ENCODE peak calls at places on chromosomes 12 and 14, in seven cellular contexts. T, S, I, H, W, B and E are unnamed samples. For H3K36me3, the result is how much of the 10 kb centered on the place peaks cover.

GRCh38 chr12:7042847-7043246 is 17.7 kb upstream of the C1S start:
- DNase-seq in T (peak), B (no peak), W (no peak), H (peak), I (no peak), S (no peak), E (peak)

GRCh38 chr12:8035440-8036010 is 3.0 kb downstream of the FOXJ2 start:
- DNase-seq in H (peak), W (no peak), S (no peak), T (no peak), I (no peak), B (no peak), E (no peak)

GRCh38 chr14:99041820-99042174 is 230.2 kb downstream of the BCL11B start:
- DNase-seq in S (no peak), H (no peak), B (no peak), I (no peak), W (no peak), T (no peak), E (no peak)

GRCh38 chr14:69105326-69105725 is 47.6 kb downstream of the DCAF5 start:
- DNase-seq in I (no peak), W (no peak), B (no peak), H (peak), S (no peak), T (peak), E (peak)

GRCh38 chr14:98782062-98782461 is 489.9 kb downstream of the BCL11B start:
- DNase-seq in S (no peak), I (no peak), B (no peak), W (no peak), T (no peak), H (no peak), E (no peak)

GRCh38 chr12:102961488-102961801 is 4.0 kb downstream of the ASCL1 start:
- DNase-seq in W (no peak), I (no peak), T (no peak), S (no peak), H (no peak), B (no peak), E (no peak)

GRCh38 chr12:6452908-6453630 is 1.2 kb downstream of the TAPBPL start:
- DNase-seq in I (no peak), T (no peak), H (no peak), B (peak), S (no peak), W (no peak), E (no peak)

GRCh38 chr12:32198555-32198954 is 91.9 kb downstream of the BICD1 start:
- DNase-seq in W (no peak), I (no peak), T (peak), B (no peak), H (peak), S (no peak), E (peak)

GRCh38 chr12:5973461-5974115 is 28.5 kb upstream of the ANO2 start:
- DNase-seq in S (no peak), T (no peak), I (no peak), B (no peak), W (no peak), H (no peak), E (no peak)

GRCh38 chr12:104864668-104865067 is 93.4 kb downstream of the SLC41A2 start:
- DNase-seq in I (no peak), B (no peak), W (no peak), H (peak), T (no peak), S (no peak), E (no peak)

GRCh38 chr12:6425588-6426531 is 18.9 kb upstream of the CD27 start:
- DNase-seq in B (no peak), W (no peak), I (no peak), H (peak), T (no peak), S (no peak), E (no peak)

GRCh38 chr12:7075518-7075917 is 15.0 kb downstream of the C1S start:
- DNase-seq in I (no peak), S (no peak), W (no peak), B (no peak), H (no peak), T (no peak), E (no peak)

GRCh38 chr12:113005759-113006158 is 27.4 kb downstream of the OAS2 start:
- DNase-seq in W (no peak), T (peak), B (no peak), H (no peak), I (no peak), S (peak), E (no peak)

GRCh38 chr14:72745546-72745945 is 148.4 kb downstream of the DPF3 start:
- DNase-seq in S (no peak), H (peak), I (no peak), B (no peak), T (no peak), W (no peak), E (peak)

GRCh38 chr14:78950654-78951053 is 780.5 kb downstream of the NRXN3 start:
- DNase-seq in I (no peak), B (no peak), W (no peak), S (no peak), H (peak), T (no peak), E (peak)

GRCh38 chr12:25123126-25123525 is 71.8 kb downstream of the DNAI7 start:
- DNase-seq in T (no peak), B (no peak), S (no peak), I (no peak), W (no peak), H (no peak), E (no peak)

GRCh38 chr14:87617079-87617478 is 375.9 kb downstream of the GALC start:
- DNase-seq in H (no peak), S (no peak), W (no peak), B (no peak), T (no peak), I (no peak), E (no peak)

GRCh38 chr14:64092940-64093339 is 201.2 kb downstream of the ESR2 start:
- DNase-seq in H (no peak), I (no peak), S (no peak), W (no peak), B (no peak), T (no peak), E (no peak)

GRCh38 chr14:64088647-64088964 is 205.6 kb downstream of the ESR2 start:
- DNase-seq in W (no peak), I (no peak), H (no peak), B (no peak), T (no peak), S (no peak), E (no peak)

GRCh38 chr14:64092338-64092737 is 201.8 kb downstream of the ESR2 start:
- DNase-seq in H (no peak), T (no peak), S (no peak), W (no peak), B (no peak), I (no peak), E (no peak)

GRCh38 chr14:64089920-64090319 is 204.3 kb downstream of the ESR2 start:
- DNase-seq in H (peak), I (no peak), T (no peak), W (no peak), S (peak), B (no peak), E (peak)

GRCh38 chr14:64091217-64091616 is 203.0 kb downstream of the ESR2 start:
- DNase-seq in T (no peak), W (no peak), S (no peak), I (no peak), B (no peak), H (no peak), E (no peak)
- H3K36me3 ChIP-seq in T (under half), W (under half), S (under half), I (under half), B (under half), H (under half), E (under half)

DNA sequence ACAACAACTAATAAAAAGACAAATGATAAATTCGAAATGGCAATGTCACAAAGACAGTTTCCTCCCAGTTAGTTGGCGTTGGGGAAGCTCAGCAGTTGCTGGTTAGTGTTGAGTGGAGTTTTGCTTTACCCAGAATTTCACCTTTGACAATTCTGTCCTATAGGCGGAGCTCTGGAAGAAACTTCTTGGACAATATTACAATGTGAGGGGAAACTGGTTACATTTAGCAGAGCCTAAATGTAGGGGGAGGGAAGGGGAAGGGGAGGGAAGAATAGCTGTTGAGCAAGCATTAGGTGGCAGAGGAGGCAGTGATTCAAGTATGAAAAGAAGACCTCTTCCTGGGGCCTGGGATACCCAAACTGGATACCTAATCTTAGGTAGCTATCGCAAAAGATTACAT is 51.4 kb downstream of the BDKRB1 start:
- DNase-seq in H (no peak), T (no peak), I (no peak), W (no peak), S (no peak), B (no peak), E (no peak)
- H3K36me3 ChIP-seq in H (under half), T (under half), I (half or more), W (half or more), S (under half), B (half or more), E (under half)

DNA sequence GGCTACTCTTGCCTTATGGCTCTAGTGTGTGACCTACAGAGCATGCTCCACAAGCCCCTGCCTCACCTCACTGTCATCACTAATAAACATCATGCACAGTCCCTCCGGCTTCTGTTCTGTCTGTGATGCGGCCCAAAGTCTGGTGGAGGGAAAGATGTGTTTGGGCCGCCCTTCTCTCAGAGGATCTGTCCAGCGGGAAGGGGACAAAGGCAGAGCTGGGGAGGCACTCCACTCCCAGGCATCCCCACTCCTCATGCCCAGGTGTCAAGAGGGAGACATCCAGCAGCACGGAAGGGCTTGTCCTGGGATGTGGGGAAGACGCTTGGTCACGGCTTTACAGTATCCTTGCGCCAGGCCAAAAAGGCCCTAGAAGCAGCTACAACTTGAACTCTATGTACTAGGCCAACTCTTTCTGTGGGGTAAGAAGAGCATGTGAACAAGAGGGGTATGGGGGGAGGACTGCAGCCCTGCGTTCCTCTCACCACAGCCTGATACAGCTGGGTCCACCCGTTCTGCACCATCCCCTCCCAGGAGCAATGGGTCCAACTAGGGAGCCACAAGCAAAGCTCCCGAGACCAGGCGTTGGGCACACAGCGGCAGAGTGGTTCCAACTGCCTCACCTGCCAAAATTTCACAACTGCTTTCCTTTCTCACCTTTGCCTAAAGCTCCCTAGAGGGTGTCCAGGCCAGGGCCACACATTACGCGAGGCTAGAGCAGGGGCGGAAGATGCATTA is 10.7 kb downstream of the CACNB3 start:
- DNase-seq in B (no peak), H (no peak), T (no peak), W (no peak), S (no peak), I (no peak), E (no peak)
- H3K36me3 ChIP-seq in B (half or more), H (half or more), T (under half), W (half or more), S (half or more), I (under half), E (half or more)

DNA sequence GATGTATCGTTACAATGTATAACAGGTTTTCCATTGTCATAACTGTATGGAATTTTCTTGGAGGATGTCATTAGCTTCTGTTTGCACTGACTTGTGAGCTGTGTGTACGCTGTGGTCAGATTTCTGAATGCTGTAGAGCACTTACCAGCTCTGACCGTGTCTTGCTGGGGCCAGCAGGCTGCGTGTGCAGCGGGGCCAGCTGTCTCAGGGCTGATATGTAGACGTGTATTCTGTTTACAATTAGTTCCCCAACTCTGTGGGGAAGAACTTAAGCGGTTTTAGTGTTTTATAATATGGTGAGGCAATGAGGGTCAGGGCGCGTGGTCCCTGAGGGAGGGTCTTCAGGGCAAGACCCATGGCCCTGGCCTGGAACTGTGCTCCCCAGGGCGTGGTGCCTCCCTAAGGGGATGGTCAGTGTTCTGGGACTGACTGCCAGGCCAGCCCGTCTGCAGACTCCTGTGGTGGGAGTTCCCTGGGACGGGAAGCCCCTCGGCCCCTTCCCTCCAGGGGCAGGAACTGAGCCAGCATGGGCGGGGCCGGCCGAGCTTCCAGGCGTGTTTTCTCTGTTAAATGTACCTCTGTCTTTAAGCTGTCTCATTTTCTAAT is 18.7 kb downstream of the XRCC3 start:
- DNase-seq in B (peak), T (no peak), H (peak), W (peak), I (peak), S (no peak), E (peak)
- H3K36me3 ChIP-seq in B (half or more), T (under half), H (half or more), W (half or more), I (under half), S (half or more), E (half or more)

GRCh38 chr14:24238123-24238522 is 4.3 kb downstream of the TINF2 start:
- DNase-seq in S (no peak), H (no peak), B (no peak), W (no peak), T (no peak), I (no peak), E (no peak)

GRCh38 chr14:24236689-24237462 is 4.1 kb downstream of the GMPR2 start:
- DNase-seq in S (no peak), W (no peak), H (no peak), B (no peak), I (no peak), T (no peak), E (no peak)

GRCh38 chr14:24238527-24239037 is 3.8 kb downstream of the TINF2 start:
- DNase-seq in I (no peak), S (no peak), T (no peak), B (no peak), W (no peak), H (no peak), E (no peak)

GRCh38 chr14:24235804-24236688 is 3.3 kb downstream of the GMPR2 start:
- DNase-seq in H (no peak), I (no peak), S (no peak), T (no peak), W (no peak), B (no peak), E (no peak)

GRCh38 chr14:24237463-24237955 is 4.8 kb downstream of the GMPR2 start:
- DNase-seq in T (no peak), W (no peak), B (no peak), S (no peak), H (no peak), I (no peak), E (no peak)
- H3K36me3 ChIP-seq in T (half or more), W (half or more), B (half or more), S (half or more), H (under half), I (under half), E (half or more)

GRCh38 chr12:120703311-120703942 is 6.8 kb upstream of the UNC119B start:
- DNase-seq in T (no peak), S (no peak), I (no peak), H (no peak), W (no peak), B (no peak), E (no peak)

GRCh38 chr12:120705618-120706017 is 4.6 kb upstream of the UNC119B start:
- DNase-seq in I (no peak), S (no peak), W (no peak), B (no peak), T (no peak), H (no peak), E (no peak)

GRCh38 chr12:120699553-120699952 is 10.7 kb upstream of the UNC119B start:
- DNase-seq in I (no peak), W (no peak), B (no peak), S (no peak), H (no peak), T (no peak), E (no peak)

GRCh38 chr12:120700863-120701262 is 9.4 kb upstream of the UNC119B start:
- DNase-seq in I (no peak), S (no peak), T (no peak), H (no peak), W (no peak), B (no peak), E (no peak)

GRCh38 chr12:120702629-120703028 is 7.6 kb upstream of the UNC119B start:
- DNase-seq in I (no peak), T (no peak), B (no peak), H (no peak), S (no peak), W (no peak), E (no peak)
- H3K36me3 ChIP-seq in I (under half), T (under half), B (under half), H (under half), S (under half), W (half or more), E (under half)

DNA sequence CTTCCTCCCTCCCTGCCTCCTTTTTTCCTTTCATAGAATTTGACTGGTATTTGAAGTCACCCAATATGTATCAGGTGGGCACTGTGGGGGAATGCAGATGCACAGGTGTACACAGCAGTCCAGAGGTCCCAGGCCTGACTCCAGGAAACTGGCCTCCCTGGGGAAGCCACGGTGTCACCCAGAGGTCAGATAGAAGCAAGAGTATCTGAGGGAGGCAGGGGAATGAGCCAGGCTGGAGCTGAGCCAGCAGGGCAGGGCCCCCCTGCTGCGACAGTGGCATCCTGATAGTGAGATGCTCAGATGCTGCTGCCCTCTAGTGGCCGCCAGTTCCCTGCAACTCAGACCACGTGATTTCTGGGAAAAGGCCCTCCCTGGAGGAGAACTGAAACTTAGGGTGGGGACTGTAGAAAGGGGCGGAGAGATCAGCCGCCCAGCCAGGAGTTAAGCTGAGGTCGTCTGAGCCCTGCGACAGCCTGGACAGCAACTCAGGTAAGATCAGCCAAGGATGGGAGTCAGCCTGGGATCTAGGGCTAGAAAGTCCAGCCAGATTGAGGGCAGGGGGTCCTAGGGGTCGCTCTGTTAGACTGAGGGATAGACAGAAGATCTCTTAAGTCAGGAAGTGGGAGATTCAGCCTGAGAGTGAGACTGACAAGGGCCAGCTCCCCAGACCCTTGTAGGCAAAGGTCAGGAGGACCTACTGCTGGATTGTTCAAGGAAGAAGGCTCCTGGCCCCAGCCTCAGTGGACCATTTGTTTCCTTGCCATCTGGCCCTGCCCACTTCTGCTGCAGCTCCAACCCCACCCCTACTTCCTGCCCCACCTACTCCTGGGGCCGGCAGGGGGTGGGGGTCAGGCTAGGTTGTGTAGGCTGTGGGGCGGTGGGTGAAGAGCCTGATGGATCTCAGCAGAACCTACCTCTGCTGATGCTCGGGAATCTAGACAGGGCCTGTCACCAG is at the start of gene IRF9:
- DNase-seq in B (peak), H (peak), W (peak), S (peak), T (peak), I (peak), E (peak)
- H3K36me3 ChIP-seq in B (half or more), H (half or more), W (half or more), S (half or more), T (under half), I (half or more), E (half or more)

DNA sequence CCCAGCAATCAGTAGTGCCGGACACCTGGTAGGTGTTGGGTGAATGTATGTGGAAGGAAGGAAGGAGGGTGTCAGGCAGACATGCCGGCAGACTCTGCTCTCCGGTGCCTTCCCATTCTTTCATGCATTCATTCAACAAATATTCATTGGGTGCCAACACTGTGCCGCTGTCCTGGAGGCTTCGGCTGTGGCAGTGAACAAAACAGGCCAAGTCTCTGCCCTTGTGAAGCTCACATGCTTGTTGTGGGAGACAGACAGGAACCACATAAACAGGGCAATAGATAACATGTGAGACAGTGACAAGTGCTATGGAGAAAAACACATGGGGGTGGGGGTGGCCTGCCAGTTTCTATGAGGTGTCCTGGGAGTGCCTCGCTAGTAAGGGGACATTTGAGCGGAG is 56.5 kb upstream of the ATF1 start:
- DNase-seq in H (no peak), B (no peak), W (no peak), S (no peak), I (no peak), T (no peak), E (no peak)
- H3K36me3 ChIP-seq in H (under half), B (half or more), W (half or more), S (under half), I (half or more), T (under half), E (under half)

DNA sequence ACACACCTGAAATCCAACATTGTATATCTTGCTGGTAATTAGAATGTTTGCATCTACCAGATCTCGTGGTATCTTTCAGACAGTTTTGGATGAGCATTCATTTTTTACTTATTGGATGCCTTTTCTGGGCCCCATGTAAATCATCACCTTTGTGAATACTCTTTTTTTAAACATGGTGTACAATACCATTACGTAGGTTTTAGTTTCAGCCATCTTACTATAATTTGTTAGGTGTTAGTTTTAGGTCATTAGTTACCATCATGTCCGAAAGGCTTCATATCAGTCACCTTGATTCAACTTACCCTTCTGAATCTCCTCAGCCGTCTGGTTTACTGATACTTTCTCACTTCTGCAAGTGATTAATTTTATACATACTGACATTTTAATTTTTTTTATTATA is 5.3 kb downstream of the EIF2S1 start:
- DNase-seq in B (no peak), T (no peak), W (no peak), I (no peak), H (no peak), S (no peak), E (no peak)
- H3K36me3 ChIP-seq in B (under half), T (under half), W (half or more), I (under half), H (under half), S (half or more), E (under half)

GRCh38 chr12:109981311-109981710 is 14.9 kb downstream of the GIT2 start:
- DNase-seq in T (no peak), S (no peak), I (no peak), H (no peak), W (no peak), B (no peak), E (no peak)
- H3K36me3 ChIP-seq in T (under half), S (half or more), I (half or more), H (half or more), W (half or more), B (half or more), E (half or more)